ENCODE peak calls at places on chromosomes 6 and 20, in ten cellular contexts. U is Panc1; I is effector CD8-positive, alpha-beta T cell; N is AG09319; R is COLO829; W is hepatic stellate cell; L is AG10803; O is hypothalamus; B is AML-193; D is iPS-NIHi11. Y is an unnamed sample.
A peak's percentile ranks its signal among the peaks of the same experiment; 100 is the strongest.

GRCh38 chr20:44402391-44403193 is 47.1 kb downstream of the HNF4A start:
- DNase-seq in N (no peak), L (no peak), D (no peak), O (no peak), W (no peak), R (no peak), I (no peak), U (no peak), B (no peak), Y (no peak)

GRCh38 chr6:57265755-57266221 is 43.7 kb upstream of the RAB23 start:
- DNase-seq in N (no peak), D (no peak), B (no peak), U (no peak), O (no peak), I (no peak), W (no peak), R (no peak), L (peak; percentile 64), Y (no peak)

GRCh38 chr6:25423358-25423757 is 144.2 kb downstream of the CARMIL1 start:
- DNase-seq in N (no peak), L (no peak), R (no peak), W (no peak), B (no peak), U (no peak), O (no peak), I (no peak), D (peak; percentile 17), Y (no peak)

GRCh38 chr6:35469711-35470662 is 1.8 kb downstream of the RPL10A start:
- DNase-seq in B (no peak), D (no peak), W (no peak), I (no peak), N (no peak), U (no peak), L (no peak), R (no peak), O (no peak), Y (no peak)

GRCh38 chr20:36975085-36975829 is 23.7 kb upstream of the SAMHD1 start:
- DNase-seq in O (no peak), B (peak; percentile 6), U (no peak), L (no peak), R (no peak), I (peak; percentile 58), W (no peak), D (no peak), N (no peak), Y (no peak)

GRCh38 chr6:74431873-74432272 is 735.9 kb downstream of the CD109 start:
- DNase-seq in R (no peak), N (no peak), I (no peak), B (no peak), O (no peak), L (no peak), U (no peak), W (no peak), D (no peak), Y (no peak)

GRCh38 chr6:121925024-121925423 is 474.4 kb upstream of the HSF2 start:
- DNase-seq in B (no peak), U (no peak), W (no peak), O (no peak), D (no peak), I (no peak), N (no peak), R (no peak), L (no peak), Y (no peak)

GRCh38 chr20:56200456-56200855 is 48.1 kb upstream of the MC3R start:
- DNase-seq in L (no peak), O (no peak), U (no peak), I (no peak), R (peak; percentile 35), W (no peak), D (no peak), B (peak; percentile 3), N (no peak), Y (no peak)

GRCh38 chr6:31659649-31660223 is 842 bp downstream of the C6orf47 start:
- DNase-seq in R (no peak), W (peak; percentile 67), I (no peak), D (no peak), L (peak; percentile 25), U (no peak), B (peak; percentile 49), O (no peak), N (no peak), Y (no peak)

GRCh38 chr20:31590717-31591225 is 14.3 kb upstream of the ID1 start:
- DNase-seq in I (no peak), R (no peak), D (no peak), L (no peak), U (no peak), W (no peak), O (no peak), B (no peak), N (no peak), Y (no peak)

GRCh38 chr6:109095821-109096084 is 446 bp downstream of the CEP57L1 start:
- DNase-seq in D (no peak), O (no peak), W (no peak), I (no peak), B (peak; percentile 55), N (no peak), L (no peak), R (no peak), U (no peak), Y (no peak)

GRCh38 chr6:152846825-152847224 is 96.2 kb downstream of the VIP start:
- DNase-seq in U (no peak), W (no peak), L (no peak), N (no peak), B (no peak), I (no peak), O (no peak), R (no peak), D (no peak), Y (no peak)

GRCh38 chr20:33318096-33318429 is 35.0 kb downstream of the BPIFB1 start:
- DNase-seq in L (no peak), B (no peak), R (no peak), W (no peak), I (no peak), N (no peak), U (no peak), D (peak; percentile 65), O (no peak), Y (no peak)

GRCh38 chr6:4941782-4942672 is 61.8 kb downstream of the RPP40 start:
- DNase-seq in B (peak; percentile 75), U (no peak), L (peak; percentile 97), O (no peak), D (no peak), I (no peak), N (peak; percentile 85), W (peak; percentile 86), R (peak; percentile 84), Y (no peak)

GRCh38 chr20:41249781-41250281 is 67.7 kb downstream of the ZHX3 start:
- DNase-seq in R (no peak), N (no peak), O (no peak), D (peak; percentile 71), B (no peak), L (no peak), W (no peak), I (no peak), U (no peak), Y (peak; percentile 11)

GRCh38 chr6:121522265-121522664 is 86.8 kb downstream of the GJA1 start:
- DNase-seq in U (peak; percentile 82), I (no peak), D (no peak), N (peak; percentile 46), L (peak; percentile 95), B (no peak), W (peak; percentile 43), O (no peak), R (no peak), Y (no peak)

GRCh38 chr6:151209071-151209831 is 30.5 kb upstream of the AKAP12 start:
- DNase-seq in I (no peak), L (no peak), U (no peak), D (no peak), N (no peak), O (no peak), W (peak; percentile 45), B (no peak), R (peak; percentile 23), Y (no peak)

GRCh38 chr6:3377536-3378397 is 79.1 kb downstream of the SLC22A23 start:
- DNase-seq in I (no peak), N (no peak), O (no peak), L (no peak), B (no peak), D (no peak), W (no peak), U (no peak), R (no peak), Y (no peak)

GRCh38 chr6:27505209-27506027 is 32.5 kb upstream of the ZNF184 start:
- DNase-seq in B (no peak), R (peak; percentile 86), L (peak; percentile 37), N (peak; percentile 2), W (peak; percentile 27), O (no peak), D (peak; percentile 58), U (peak; percentile 98), I (peak; percentile 18), Y (peak; percentile 70)

GRCh38 chr6:7727150-7727950 is 1.5 kb downstream of the BMP6 start:
- DNase-seq in L (no peak), R (no peak), N (no peak), B (no peak), D (peak; percentile 50), O (no peak), U (no peak), W (peak; percentile 29), I (no peak), Y (peak; percentile 29)

GRCh38 chr6:24432611-24433010 is 29.9 kb downstream of the MRS2 start:
- DNase-seq in I (no peak), O (no peak), W (no peak), L (no peak), N (no peak), U (no peak), B (no peak), R (no peak), D (no peak), Y (no peak)

GRCh38 chr6:169145991-169146501 is 107.6 kb downstream of the THBS2 start:
- DNase-seq in B (no peak), W (no peak), O (no peak), I (no peak), L (peak; percentile 91), R (peak; percentile 41), N (peak; percentile 75), U (no peak), D (no peak), Y (no peak)

GRCh38 chr6:79269877-79270276 is 35.4 kb upstream of the HMGN3 start:
- DNase-seq in I (no peak), R (peak; percentile 48), L (peak; percentile 83), U (no peak), D (peak; percentile 8), O (no peak), B (no peak), N (peak; percentile 54), W (no peak), Y (no peak)

GRCh38 chr6:5028921-5029320 is 25.1 kb upstream of the RPP40 start:
- DNase-seq in W (no peak), L (no peak), U (no peak), R (peak; percentile 29), B (no peak), N (no peak), D (no peak), I (no peak), O (no peak), Y (no peak)

GRCh38 chr6:36343109-36343508 is 6.4 kb upstream of the BNIP5 start:
- DNase-seq in B (no peak), I (no peak), L (no peak), R (no peak), N (no peak), U (no peak), O (no peak), D (no peak), W (no peak), Y (no peak)

Y was measured in NCI-H1930.